ENCODE peak calls at places on chromosomes 16 and 17, in nine cellular contexts. X, N, C, G, A, U, B, D and R are unnamed samples. For H3K9me3 and H3K27me3, the result is how much of the 10 kb centered on the place peaks cover.

GRCh38 chr17:75773121-75773807 is 8.3 kb upstream of the GALK1 start:
- DNase-seq in X (no peak), N (no peak), C (no peak), G (peak), A (no peak), U (no peak), B (no peak), D (no peak), R (no peak)

GRCh38 chr17:59848385-59848668 is 44.4 kb downstream of the TUBD1 start:
- DNase-seq in X (no peak), N (no peak), C (no peak), G (no peak), A (no peak), U (no peak), B (no peak), D (no peak), R (no peak)

GRCh38 chr16:19113577-19114358 is at the start of gene ITPRIPL2:
- DNase-seq in X (peak), N (peak), C (peak), G (peak), A (peak), U (peak), B (peak), D (peak), R (peak)

GRCh38 chr16:1466968-1467521 is 7.8 kb downstream of the CLCN7 start:
- DNase-seq in X (no peak), N (peak), C (no peak), G (no peak), A (no peak), U (no peak), B (no peak), D (no peak), R (no peak)

GRCh38 chr17:50255766-50256480 is 18.3 kb upstream of the TMEM92 start:
- DNase-seq in X (no peak), N (no peak), C (no peak), G (no peak), A (no peak), U (no peak), B (no peak), D (no peak), R (no peak)

GRCh38 chr17:31511176-31511540 is 119.7 kb downstream of the RAB11FIP4 start:
- DNase-seq in X (no peak), N (no peak), C (no peak), G (peak), A (peak), U (no peak), B (no peak), D (no peak), R (no peak)

GRCh38 chr17:40501499-40501911 is at the start of gene TNS4:
- DNase-seq in X (no peak), N (peak), C (no peak), G (no peak), A (no peak), U (no peak), B (no peak), D (no peak), R (no peak)

GRCh38 chr17:45852535-45853297 is 8.0 kb downstream of the SPPL2C start:
- DNase-seq in X (peak), N (peak), C (peak), G (peak), A (peak), U (peak), B (peak), D (peak), R (peak)

DNA sequence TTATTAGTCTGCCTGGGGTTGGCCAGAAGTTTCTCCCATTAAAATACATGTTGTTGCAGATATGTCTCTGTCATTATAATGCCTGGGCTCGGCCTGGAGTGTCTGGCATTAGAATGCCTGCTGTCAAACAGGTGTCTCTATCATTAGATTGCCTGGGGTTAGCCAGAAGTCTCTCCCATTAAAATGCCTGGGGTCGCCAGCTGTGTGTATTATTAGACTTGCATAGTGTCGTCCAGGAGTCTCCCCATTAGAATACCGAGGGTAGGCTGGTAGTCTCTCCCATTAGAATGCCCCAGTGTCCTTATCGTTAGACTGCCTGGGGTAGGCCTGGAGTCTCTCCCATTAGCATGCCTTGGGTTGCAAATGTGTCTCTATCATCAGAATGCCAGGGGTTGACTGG is 2270.8 kb downstream of the TP53TG3F start:
- DNase-seq in X (no peak), N (no peak), C (no peak), G (no peak), A (no peak), U (no peak), B (no peak), D (no peak), R (no peak)
- H3K9me3 ChIP-seq in X (under half), N (under half), C (under half), G (under half), A (under half), U (under half), B (under half), D (under half), R (under half)

GRCh38 chr17:38587956-38588771 is 17.6 kb downstream of the SRCIN1 start:
- DNase-seq in X (no peak), N (no peak), C (no peak), G (no peak), A (no peak), U (no peak), B (peak), D (peak), R (no peak)
- H3K4me3 ChIP-seq in X (no peak), N (no peak), C (no peak), G (no peak), A (no peak), U (no peak), B (no peak), D (no peak), R (no peak)

GRCh38 chr17:43983515-43984411 is 20.7 kb upstream of the NAGS start:
- DNase-seq in X (peak), N (no peak), C (peak), G (peak), A (peak), U (no peak), B (peak), D (no peak), R (no peak)
- H3K27me3 ChIP-seq in X (under half), N (under half), C (under half), G (under half), A (under half), U (half or more), B (under half), D (under half), R (under half)

GRCh38 chr16:35306915-35307314 is 1847.5 kb downstream of the TP53TG3F start:
- DNase-seq in X (no peak), N (peak), C (no peak), G (no peak), A (no peak), U (no peak), B (no peak), D (no peak), R (no peak)

GRCh38 chr16:35311475-35311874 is 1852.1 kb downstream of the TP53TG3F start:
- DNase-seq in X (no peak), N (no peak), C (no peak), G (no peak), A (no peak), U (no peak), B (no peak), D (no peak), R (no peak)

GRCh38 chr16:35308674-35309073 is 1849.3 kb downstream of the TP53TG3F start:
- DNase-seq in X (no peak), N (peak), C (no peak), G (no peak), A (no peak), U (no peak), B (no peak), D (no peak), R (no peak)

GRCh38 chr16:35314298-35314697 is 1854.9 kb downstream of the TP53TG3F start:
- DNase-seq in X (no peak), N (no peak), C (no peak), G (no peak), A (no peak), U (no peak), B (no peak), D (no peak), R (no peak)

DNA sequence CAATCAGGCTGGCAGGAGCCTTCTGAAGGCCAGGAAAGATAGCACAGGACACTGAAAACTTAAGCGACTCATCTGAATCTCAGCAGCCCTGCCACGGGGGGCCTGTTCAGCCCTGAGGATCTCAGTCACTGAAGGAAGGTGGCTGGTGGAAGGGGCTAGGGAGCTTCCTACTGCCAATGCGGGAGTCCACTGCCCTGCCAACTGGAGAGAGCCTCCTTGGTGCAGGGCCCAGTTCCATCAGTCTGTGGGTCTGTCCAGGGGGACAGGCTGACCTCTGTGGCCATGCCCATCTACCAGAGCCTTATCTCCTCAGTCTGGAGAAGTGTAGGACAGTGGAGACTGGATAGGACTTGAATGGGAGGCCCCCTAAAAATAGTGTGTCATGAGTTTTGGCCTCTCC is 1851.6 kb downstream of the TP53TG3F start:
- DNase-seq in X (no peak), N (no peak), C (no peak), G (no peak), A (no peak), U (no peak), B (no peak), D (no peak), R (no peak)
- H3K9me3 ChIP-seq in X (under half), N (under half), C (under half), G (under half), A (under half), U (under half), B (under half), D (under half), R (under half)

GRCh38 chr16:3295783-3296182 is 9.4 kb downstream of the TIGD7 start:
- DNase-seq in X (no peak), N (no peak), C (no peak), G (no peak), A (no peak), U (no peak), B (no peak), D (no peak), R (no peak)

GRCh38 chr16:3289998-3290673 is 6.8 kb downstream of the ZNF263 start:
- DNase-seq in X (no peak), N (no peak), C (no peak), G (no peak), A (no peak), U (no peak), B (no peak), D (no peak), R (no peak)

GRCh38 chr16:3295209-3295608 is 10.0 kb downstream of the TIGD7 start:
- DNase-seq in X (no peak), N (no peak), C (no peak), G (no peak), A (no peak), U (no peak), B (no peak), D (no peak), R (no peak)

DNA sequence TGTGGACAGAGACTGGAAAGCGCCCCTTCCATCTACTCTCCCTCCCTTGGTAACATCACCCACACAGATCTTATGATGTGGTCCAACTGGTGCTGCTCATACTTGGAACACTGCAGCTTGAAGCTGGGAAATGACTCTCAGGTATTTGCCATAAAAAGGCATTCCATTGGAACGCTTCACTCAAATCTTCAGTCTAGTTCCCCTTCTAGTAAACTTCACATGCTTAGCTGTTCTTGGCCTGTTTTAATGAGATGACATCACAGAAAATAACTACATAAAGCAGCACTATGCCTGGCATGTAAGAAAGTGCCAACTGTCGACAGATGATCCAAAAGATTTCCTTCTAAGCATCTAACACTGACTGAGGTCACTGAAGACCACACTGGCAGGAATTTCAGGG is 9.3 kb downstream of the ZNF263 start:
- DNase-seq in X (peak), N (no peak), C (no peak), G (no peak), A (no peak), U (no peak), B (no peak), D (no peak), R (peak)
- H3K4me3 ChIP-seq in X (no peak), N (no peak), C (no peak), G (no peak), A (no peak), U (no peak), B (no peak), D (no peak), R (no peak)

GRCh38 chr17:58250344-58251011 is 12.1 kb downstream of the LPO start:
- DNase-seq in X (no peak), N (no peak), C (no peak), G (no peak), A (no peak), U (no peak), B (no peak), D (no peak), R (no peak)
- H3K27me3 ChIP-seq in X (under half), N (under half), C (half or more), G (under half), A (under half), U (half or more), B (half or more), D (under half), R (under half)

GRCh38 chr16:25828510-25828909 is 136.8 kb downstream of the HS3ST4 start:
- DNase-seq in X (no peak), N (no peak), C (no peak), G (no peak), A (no peak), U (no peak), B (no peak), D (no peak), R (no peak)
- H3K9me3 ChIP-seq in X (under half), N (under half), C (under half), G (under half), A (under half), U (under half), B (under half), D (under half), R (under half)